ENCODE peak calls at places on chromosomes 7 and 10, in four cellular contexts. One of them, this sample, is unnamed.

GRCh38 chr7:16590424-16590823 is 55.1 kb downstream of the ANKMY2 start:
- DNase-seq in fibroblast of the conjunctiva: no peak
- DNase-seq in aorta: no peak
- DNase-seq in stimulated activated CD8-positive, alpha-beta memory T cell treated with anti-CD3 and anti-CD28 coated beads, Interleukin-15, amount 100 ng/mL, for 48 hours: no peak
- DNase-seq in this sample: no peak

GRCh38 chr7:32670105-32670504 is 174.8 kb downstream of the AVL9 start:
- DNase-seq in fibroblast of the conjunctiva: no peak
- DNase-seq in aorta: no peak
- DNase-seq in stimulated activated CD8-positive, alpha-beta memory T cell treated with anti-CD3 and anti-CD28 coated beads, Interleukin-15, amount 100 ng/mL, for 48 hours: no peak
- DNase-seq in this sample: no peak

GRCh38 chr7:74069086-74069541 is 14.5 kb upstream of the LIMK1 start:
- DNase-seq in fibroblast of the conjunctiva: no peak
- DNase-seq in aorta: peak
- DNase-seq in stimulated activated CD8-positive, alpha-beta memory T cell treated with anti-CD3 and anti-CD28 coated beads, Interleukin-15, amount 100 ng/mL, for 48 hours: no peak
- DNase-seq in this sample: no peak

GRCh38 chr10:1395025-1395981 is 339.1 kb downstream of the WDR37 start:
- DNase-seq in fibroblast of the conjunctiva: no peak
- DNase-seq in aorta: no peak
- DNase-seq in stimulated activated CD8-positive, alpha-beta memory T cell treated with anti-CD3 and anti-CD28 coated beads, Interleukin-15, amount 100 ng/mL, for 48 hours: no peak
- DNase-seq in this sample: no peak

GRCh38 chr7:30148951-30149459 is 14.2 kb downstream of the MTURN start:
- DNase-seq in fibroblast of the conjunctiva: no peak
- DNase-seq in aorta: no peak
- DNase-seq in stimulated activated CD8-positive, alpha-beta memory T cell treated with anti-CD3 and anti-CD28 coated beads, Interleukin-15, amount 100 ng/mL, for 48 hours: peak
- DNase-seq in this sample: no peak

GRCh38 chr7:35758421-35758820 is 42.4 kb upstream of the SEPTIN7 start:
- DNase-seq in fibroblast of the conjunctiva: no peak
- DNase-seq in aorta: no peak
- DNase-seq in stimulated activated CD8-positive, alpha-beta memory T cell treated with anti-CD3 and anti-CD28 coated beads, Interleukin-15, amount 100 ng/mL, for 48 hours: no peak
- DNase-seq in this sample: no peak

GRCh38 chr10:110947061-110947595 is 27.7 kb downstream of the SHOC2 start:
- DNase-seq in fibroblast of the conjunctiva: no peak
- DNase-seq in aorta: no peak
- DNase-seq in stimulated activated CD8-positive, alpha-beta memory T cell treated with anti-CD3 and anti-CD28 coated beads, Interleukin-15, amount 100 ng/mL, for 48 hours: no peak
- DNase-seq in this sample: no peak

GRCh38 chr7:141944811-141945210 is 2.0 kb downstream of the CLEC5A start:
- DNase-seq in fibroblast of the conjunctiva: no peak
- DNase-seq in aorta: no peak
- DNase-seq in stimulated activated CD8-positive, alpha-beta memory T cell treated with anti-CD3 and anti-CD28 coated beads, Interleukin-15, amount 100 ng/mL, for 48 hours: no peak
- DNase-seq in this sample: no peak

GRCh38 chr7:26662646-26663045 is 201.7 kb downstream of the SKAP2 start:
- DNase-seq in fibroblast of the conjunctiva: no peak
- DNase-seq in aorta: no peak
- DNase-seq in stimulated activated CD8-positive, alpha-beta memory T cell treated with anti-CD3 and anti-CD28 coated beads, Interleukin-15, amount 100 ng/mL, for 48 hours: no peak
- DNase-seq in this sample: no peak

GRCh38 chr7:105760549-105761447 is 115.6 kb downstream of the ATXN7L1 start:
- DNase-seq in fibroblast of the conjunctiva: no peak
- DNase-seq in aorta: no peak
- DNase-seq in stimulated activated CD8-positive, alpha-beta memory T cell treated with anti-CD3 and anti-CD28 coated beads, Interleukin-15, amount 100 ng/mL, for 48 hours: no peak
- DNase-seq in this sample: no peak

GRCh38 chr7:69399038-69399800 is 199.1 kb upstream of the AUTS2 start:
- DNase-seq in fibroblast of the conjunctiva: no peak
- DNase-seq in aorta: no peak
- DNase-seq in stimulated activated CD8-positive, alpha-beta memory T cell treated with anti-CD3 and anti-CD28 coated beads, Interleukin-15, amount 100 ng/mL, for 48 hours: no peak
- DNase-seq in this sample: peak

GRCh38 chr7:42238709-42239395 is 1.8 kb upstream of the GLI3 start:
- DNase-seq in fibroblast of the conjunctiva: peak
- DNase-seq in aorta: no peak
- DNase-seq in stimulated activated CD8-positive, alpha-beta memory T cell treated with anti-CD3 and anti-CD28 coated beads, Interleukin-15, amount 100 ng/mL, for 48 hours: no peak
- DNase-seq in this sample: no peak

GRCh38 chr7:117961235-117961634 is 88.0 kb upstream of the CTTNBP2 start:
- DNase-seq in fibroblast of the conjunctiva: no peak
- DNase-seq in aorta: no peak
- DNase-seq in stimulated activated CD8-positive, alpha-beta memory T cell treated with anti-CD3 and anti-CD28 coated beads, Interleukin-15, amount 100 ng/mL, for 48 hours: no peak
- DNase-seq in this sample: no peak

GRCh38 chr7:152663926-152664325 is 12.0 kb downstream of the XRCC2 start:
- DNase-seq in fibroblast of the conjunctiva: no peak
- DNase-seq in aorta: no peak
- DNase-seq in stimulated activated CD8-positive, alpha-beta memory T cell treated with anti-CD3 and anti-CD28 coated beads, Interleukin-15, amount 100 ng/mL, for 48 hours: no peak
- DNase-seq in this sample: no peak

GRCh38 chr7:120989571-120990220 is 1.2 kb downstream of the CPED1 start:
- DNase-seq in fibroblast of the conjunctiva: no peak
- DNase-seq in aorta: peak
- DNase-seq in stimulated activated CD8-positive, alpha-beta memory T cell treated with anti-CD3 and anti-CD28 coated beads, Interleukin-15, amount 100 ng/mL, for 48 hours: no peak
- DNase-seq in this sample: no peak

GRCh38 chr7:6530626-6531491 is 20.4 kb downstream of the GRID2IP start:
- DNase-seq in fibroblast of the conjunctiva: no peak
- DNase-seq in aorta: no peak
- DNase-seq in stimulated activated CD8-positive, alpha-beta memory T cell treated with anti-CD3 and anti-CD28 coated beads, Interleukin-15, amount 100 ng/mL, for 48 hours: peak
- DNase-seq in this sample: no peak

GRCh38 chr10:112622786-112623185 is 175.8 kb downstream of the VTI1A start:
- DNase-seq in fibroblast of the conjunctiva: no peak
- DNase-seq in aorta: no peak
- DNase-seq in stimulated activated CD8-positive, alpha-beta memory T cell treated with anti-CD3 and anti-CD28 coated beads, Interleukin-15, amount 100 ng/mL, for 48 hours: no peak
- DNase-seq in this sample: no peak

This sample was measured in amniotic stem cell.